ENCODE peak calls at places on chromosome 22, in six cellular contexts. R is gastrocnemius medialis, O is PC-3, E is IMR-90, H is mucosa of descending colon, V is adrenal gland. U is an unnamed sample.

GRCh38 chr22:44365196-44365802 is 52.5 kb upstream of the SHISAL1 start:
- DNase-seq in R (no peak), O (no peak), E (no peak), H (no peak), V (peak; percentile 9), U (peak; percentile 32)

GRCh38 chr22:19974233-19974861 is 32.7 kb upstream of the TXNRD2 start:
- DNase-seq in R (no peak), O (peak; percentile 22), E (peak; percentile 51), H (peak; percentile 72), V (no peak), U (no peak)

GRCh38 chr22:19520007-19520406 is 4.2 kb downstream of the CLDN5 start:
- DNase-seq in R (no peak), O (no peak), E (no peak), H (no peak), V (no peak), U (no peak)

GRCh38 chr22:33853200-33854097 is 66.8 kb downstream of the LARGE1 start:
- DNase-seq in R (peak; percentile 72), O (peak; percentile 2), E (peak; percentile 77), H (peak; percentile 79), V (peak; percentile 84), U (peak; percentile 70)

GRCh38 chr22:37566903-37567798 is 6.9 kb downstream of the CDC42EP1 start:
- DNase-seq in R (peak; percentile 61), O (peak; percentile 93), E (peak; percentile 46), H (peak; percentile 97), V (peak; percentile 76), U (peak; percentile 80)

GRCh38 chr22:26295583-26296126 is 126.4 kb downstream of the SEZ6L start:
- DNase-seq in R (no peak), O (no peak), E (no peak), H (no peak), V (no peak), U (no peak)

GRCh38 chr22:24133187-24133965 is 47.9 kb upstream of the SUSD2 start:
- DNase-seq in R (no peak), O (no peak), E (peak; percentile 41), H (no peak), V (no peak), U (no peak)

GRCh38 chr22:38172016-38172431 is 9.6 kb downstream of the PLA2G6 start:
- DNase-seq in R (peak; percentile 53), O (no peak), E (peak; percentile 51), H (no peak), V (peak; percentile 18), U (no peak)

GRCh38 chr22:50469377-50470305 is 5.2 kb downstream of the SBF1 start:
- DNase-seq in R (peak; percentile 43), O (peak; percentile 64), E (peak; percentile 13), H (peak; percentile 96), V (peak; percentile 70), U (peak; percentile 76)

GRCh38 chr22:23533328-23533762 is 46.7 kb downstream of the IGLL1 start:
- DNase-seq in R (no peak), O (no peak), E (peak; percentile 10), H (no peak), V (no peak), U (no peak)

GRCh38 chr22:17918840-17919239 is 105.5 kb downstream of the MICAL3 start:
- DNase-seq in R (no peak), O (peak; percentile 44), E (peak; percentile 64), H (no peak), V (no peak), U (no peak)

GRCh38 chr22:36151006-36151595 is 9.5 kb downstream of the APOL3 start:
- DNase-seq in R (no peak), O (no peak), E (no peak), H (no peak), V (peak; percentile 63), U (no peak)

GRCh38 chr22:20021196-20022181 is 579 bp downstream of the TANGO2 start:
- DNase-seq in R (peak; percentile 92), O (peak; percentile 46), E (peak; percentile 54), H (peak; percentile 45), V (peak; percentile 91), U (peak; percentile 91)

GRCh38 chr22:24430431-24431308 is 3.3 kb downstream of the ADORA2A start:
- DNase-seq in R (no peak), O (no peak), E (no peak), H (no peak), V (no peak), U (peak; percentile 53)

GRCh38 chr22:43951966-43952365 is 3.3 kb upstream of the SAMM50 start:
- DNase-seq in R (no peak), O (no peak), E (no peak), H (no peak), V (no peak), U (no peak)

GRCh38 chr22:38824587-38824986 is 19.2 kb downstream of the NPTXR start:
- DNase-seq in R (no peak), O (peak; percentile 67), E (peak; percentile 75), H (peak; percentile 81), V (peak; percentile 66), U (no peak)

GRCh38 chr22:40560551-40560950 is 76.0 kb downstream of the MRTFA start:
- DNase-seq in R (no peak), O (no peak), E (peak; percentile 65), H (no peak), V (peak; percentile 42), U (no peak)

GRCh38 chr22:25764270-25765015 is 22.5 kb downstream of the MYO18B start:
- DNase-seq in R (peak; percentile 50), O (no peak), E (no peak), H (no peak), V (no peak), U (peak; percentile 50)

GRCh38 chr22:43113516-43114251 is 3.1 kb downstream of the BIK start:
- DNase-seq in R (no peak), O (peak; percentile 51), E (no peak), H (no peak), V (no peak), U (no peak)

GRCh38 chr22:21936151-21936778 is 16.4 kb downstream of the PPM1F start:
- DNase-seq in R (peak; percentile 38), O (no peak), E (peak; percentile 16), H (peak; percentile 20), V (peak; percentile 70), U (peak; percentile 70)

GRCh38 chr22:21938071-21938822 is 14.4 kb downstream of the PPM1F start:
- DNase-seq in R (peak; percentile 91), O (peak; percentile 82), E (peak; percentile 83), H (peak; percentile 95), V (peak; percentile 96), U (peak; percentile 98)

GRCh38 chr22:21938906-21939305 is 13.7 kb downstream of the PPM1F start:
- DNase-seq in R (no peak), O (no peak), E (no peak), H (peak; percentile 14), V (no peak), U (no peak)

GRCh38 chr22:21937821-21938070 is 14.9 kb downstream of the PPM1F start:
- DNase-seq in R (no peak), O (no peak), E (peak; percentile 94), H (no peak), V (no peak), U (peak; percentile 86)

DNA sequence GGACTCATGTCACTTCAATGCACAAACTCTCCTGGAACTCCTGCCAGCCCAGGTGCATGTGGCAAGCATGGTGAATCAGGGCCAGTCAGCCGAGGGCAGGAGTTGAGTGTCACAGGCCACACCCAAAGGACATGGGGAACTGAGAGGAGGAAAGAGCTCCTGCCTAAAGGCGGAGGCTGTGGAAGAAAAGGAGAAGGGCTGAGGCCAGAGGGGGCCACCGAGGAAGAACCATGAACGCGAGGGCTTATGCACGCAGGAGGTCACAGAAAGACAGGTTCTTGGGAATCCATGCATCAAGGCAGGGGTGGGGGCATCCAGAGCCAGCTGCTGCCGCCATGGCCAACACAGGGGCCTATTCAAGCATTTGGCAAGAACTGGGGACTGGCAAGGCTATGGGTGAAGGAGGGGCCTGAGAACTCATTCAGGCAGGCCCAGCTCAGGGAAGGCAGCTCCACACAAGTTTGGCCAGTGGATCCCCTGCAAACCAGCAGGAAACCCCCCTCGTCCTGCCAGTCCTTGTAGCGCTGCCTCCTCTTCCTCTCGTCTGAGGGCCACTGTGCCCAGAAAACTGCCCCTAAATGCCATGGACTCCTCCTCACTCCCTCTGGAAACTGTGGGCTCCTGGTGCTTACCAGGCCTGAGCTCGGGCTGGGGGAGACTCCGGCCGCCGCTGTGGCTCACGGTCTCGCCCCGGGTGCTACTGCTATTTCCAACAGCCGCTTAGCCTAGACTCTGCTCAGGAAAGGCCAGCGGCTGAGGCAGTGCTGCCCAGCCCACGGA is 15.4 kb downstream of the PPM1F start:
- DNase-seq in R (peak; percentile 66), O (peak; percentile 62), E (no peak), H (peak; percentile 23), V (peak; percentile 63), U (peak; percentile 53)
- H3K4me3 ChIP-seq in R (peak overlapping the region; percentile 64), O (peak overlapping the region; percentile 69), E (no peak overlapping the region), H (no peak overlapping the region), V (no peak overlapping the region), U (peak overlapping the region; percentile 59)

DNA sequence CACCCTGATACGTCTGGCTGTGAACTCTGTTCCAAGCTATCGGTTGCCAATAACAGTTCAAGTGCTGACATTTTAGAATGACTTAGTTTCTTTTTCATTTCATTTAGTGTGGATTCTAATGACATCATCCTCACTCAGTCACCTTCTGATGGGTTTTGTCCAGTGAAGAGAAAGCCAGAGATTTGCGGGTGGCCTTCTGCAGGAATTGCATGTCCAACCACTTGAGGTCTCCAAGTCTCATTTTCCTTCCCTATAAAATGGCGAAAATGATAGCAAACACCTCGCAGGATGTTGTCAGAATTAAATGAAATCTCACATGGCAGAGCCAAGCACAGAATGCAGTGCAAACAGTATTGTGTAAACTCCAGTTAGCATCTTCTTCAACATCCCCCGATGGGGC is 286.9 kb downstream of the MN1 start:
- DNase-seq in R (no peak), O (no peak), E (no peak), H (no peak), V (no peak), U (no peak)
- H3K4me1 ChIP-seq in R (peaks cover 19% of the 10 kb centered on the region), O (peaks cover 15% of the 10 kb centered on the region), E (peaks cover 8% of the 10 kb centered on the region), H (no peaks in the 10 kb centered on the region), V (no peaks in the 10 kb centered on the region), U (peaks cover 19% of the 10 kb centered on the region)

GRCh38 chr22:45968003-45968650 is 8.8 kb downstream of the WNT7B start:
- DNase-seq in R (no peak), O (no peak), E (peak; percentile 66), H (no peak), V (no peak), U (no peak)

GRCh38 chr22:45968751-45969413 is 8.1 kb downstream of the WNT7B start:
- DNase-seq in R (no peak), O (peak; percentile 94), E (peak; percentile 92), H (no peak), V (no peak), U (no peak)

GRCh38 chr22:45970709-45971388 is 6.1 kb downstream of the WNT7B start:
- DNase-seq in R (no peak), O (no peak), E (peak; percentile 47), H (no peak), V (no peak), U (no peak)

GRCh38 chr22:45969801-45970464 is 7.0 kb downstream of the WNT7B start:
- DNase-seq in R (no peak), O (no peak), E (no peak), H (no peak), V (no peak), U (no peak)

GRCh38 chr22:45969414-45969799 is 7.6 kb downstream of the WNT7B start:
- DNase-seq in R (no peak), O (peak; percentile 58), E (no peak), H (no peak), V (no peak), U (no peak)
- TF ChIP-seq CTCF in R (no peak), O (no peak), E (peak; percentile 18), H (no peak), V (no peak), U (no peak)

GRCh38 chr22:22168190-22168940 is 76.2 kb upstream of the VPREB1 start:
- DNase-seq in R (no peak), O (peak; percentile 9), E (peak; percentile 61), H (peak; percentile 18), V (no peak), U (no peak)
- H3K4me3 ChIP-seq in R (no peak overlapping the region), O (peak overlapping the region; percentile 9), E (peak overlapping the region; percentile 40), H (no peak overlapping the region), V (no peak overlapping the region), U (peak overlapping the region; percentile 19)

U was measured in psoas muscle.